ENCODE peak calls at places on chromosomes 2 and 18, in seven cellular contexts. One of them, this sample, is unnamed.

GRCh38 chr18:8337216-8337615 is 272.0 kb upstream of the RAB12 start:
- DNase-seq in memory B cell: no peak
- DNase-seq in naive thymus-derived CD8-positive, alpha-beta T cell: no peak
- DNase-seq in OCI-LY7: no peak
- DNase-seq in neural crest cell: no peak
- DNase-seq in CD8-positive, alpha-beta memory T cell: no peak
- DNase-seq in right atrium auricular region: no peak
- DNase-seq in this sample: no peak

GRCh38 chr18:31176531-31176930 is 13.9 kb upstream of the DSC1 start:
- DNase-seq in memory B cell: no peak
- DNase-seq in neural crest cell: no peak
- DNase-seq in OCI-LY7: no peak
- DNase-seq in right atrium auricular region: no peak
- DNase-seq in naive thymus-derived CD8-positive, alpha-beta T cell: no peak
- DNase-seq in CD8-positive, alpha-beta memory T cell: no peak
- DNase-seq in this sample: no peak

GRCh38 chr2:126894585-126895182 is 4.0 kb upstream of the TEX51 start:
- DNase-seq in right atrium auricular region: peak
- DNase-seq in naive thymus-derived CD8-positive, alpha-beta T cell: no peak
- DNase-seq in neural crest cell: no peak
- DNase-seq in OCI-LY7: no peak
- DNase-seq in memory B cell: no peak
- DNase-seq in CD8-positive, alpha-beta memory T cell: no peak
- DNase-seq in this sample: no peak

GRCh38 chr2:176080540-176081355 is 3.0 kb downstream of the EVX2 start:
- DNase-seq in neural crest cell: no peak
- DNase-seq in naive thymus-derived CD8-positive, alpha-beta T cell: no peak
- DNase-seq in right atrium auricular region: peak
- DNase-seq in memory B cell: no peak
- DNase-seq in CD8-positive, alpha-beta memory T cell: no peak
- DNase-seq in OCI-LY7: no peak
- DNase-seq in this sample: peak

GRCh38 chr2:224887159-224887558 is 155.1 kb downstream of the DOCK10 start:
- DNase-seq in neural crest cell: no peak
- DNase-seq in memory B cell: no peak
- DNase-seq in CD8-positive, alpha-beta memory T cell: no peak
- DNase-seq in naive thymus-derived CD8-positive, alpha-beta T cell: no peak
- DNase-seq in OCI-LY7: no peak
- DNase-seq in right atrium auricular region: no peak
- DNase-seq in this sample: no peak

GRCh38 chr2:137380610-137381009 is 583.7 kb upstream of the HNMT start:
- DNase-seq in memory B cell: no peak
- DNase-seq in CD8-positive, alpha-beta memory T cell: no peak
- DNase-seq in right atrium auricular region: no peak
- DNase-seq in naive thymus-derived CD8-positive, alpha-beta T cell: no peak
- DNase-seq in neural crest cell: no peak
- DNase-seq in OCI-LY7: no peak
- DNase-seq in this sample: no peak

GRCh38 chr2:131048641-131049040 is 44.6 kb downstream of the FAM168B start:
- DNase-seq in memory B cell: no peak
- DNase-seq in naive thymus-derived CD8-positive, alpha-beta T cell: no peak
- DNase-seq in CD8-positive, alpha-beta memory T cell: no peak
- DNase-seq in right atrium auricular region: no peak
- DNase-seq in OCI-LY7: no peak
- DNase-seq in neural crest cell: no peak
- DNase-seq in this sample: no peak

GRCh38 chr2:136291871-136292270 is 173.9 kb upstream of the CXCR4 start:
- DNase-seq in neural crest cell: no peak
- DNase-seq in naive thymus-derived CD8-positive, alpha-beta T cell: no peak
- DNase-seq in OCI-LY7: no peak
- DNase-seq in memory B cell: no peak
- DNase-seq in right atrium auricular region: no peak
- DNase-seq in CD8-positive, alpha-beta memory T cell: no peak
- DNase-seq in this sample: no peak

GRCh38 chr2:88927142-88927541 is 235.7 kb downstream of the RPIA start:
- DNase-seq in neural crest cell: no peak
- DNase-seq in CD8-positive, alpha-beta memory T cell: no peak
- DNase-seq in naive thymus-derived CD8-positive, alpha-beta T cell: no peak
- DNase-seq in right atrium auricular region: no peak
- DNase-seq in memory B cell: no peak
- DNase-seq in OCI-LY7: no peak
- DNase-seq in this sample: no peak

GRCh38 chr2:8819194-8819593 is 18.2 kb downstream of the KIDINS220 start:
- DNase-seq in CD8-positive, alpha-beta memory T cell: no peak
- DNase-seq in neural crest cell: no peak
- DNase-seq in right atrium auricular region: no peak
- DNase-seq in OCI-LY7: no peak
- DNase-seq in naive thymus-derived CD8-positive, alpha-beta T cell: no peak
- DNase-seq in memory B cell: no peak
- DNase-seq in this sample: no peak

GRCh38 chr18:49572935-49573334 is 11.1 kb downstream of the LIPG start:
- DNase-seq in memory B cell: no peak
- DNase-seq in neural crest cell: peak
- DNase-seq in OCI-LY7: no peak
- DNase-seq in CD8-positive, alpha-beta memory T cell: no peak
- DNase-seq in naive thymus-derived CD8-positive, alpha-beta T cell: no peak
- DNase-seq in right atrium auricular region: no peak
- DNase-seq in this sample: no peak

GRCh38 chr2:233040174-233040530 is 7.7 kb downstream of the NEU2 start:
- DNase-seq in neural crest cell: no peak
- DNase-seq in right atrium auricular region: no peak
- DNase-seq in CD8-positive, alpha-beta memory T cell: no peak
- DNase-seq in memory B cell: no peak
- DNase-seq in naive thymus-derived CD8-positive, alpha-beta T cell: no peak
- DNase-seq in OCI-LY7: no peak
- DNase-seq in this sample: no peak

GRCh38 chr18:61955644-61956043 is 62.8 kb upstream of the RNF152 start:
- DNase-seq in CD8-positive, alpha-beta memory T cell: no peak
- DNase-seq in memory B cell: no peak
- DNase-seq in naive thymus-derived CD8-positive, alpha-beta T cell: no peak
- DNase-seq in OCI-LY7: peak
- DNase-seq in right atrium auricular region: no peak
- DNase-seq in neural crest cell: no peak
- DNase-seq in this sample: no peak

GRCh38 chr2:205408690-205409089 is 273.6 kb upstream of the NRP2 start:
- DNase-seq in naive thymus-derived CD8-positive, alpha-beta T cell: no peak
- DNase-seq in CD8-positive, alpha-beta memory T cell: no peak
- DNase-seq in neural crest cell: no peak
- DNase-seq in OCI-LY7: no peak
- DNase-seq in memory B cell: no peak
- DNase-seq in right atrium auricular region: no peak
- DNase-seq in this sample: no peak

This sample was measured in heart left ventricle.